ENCODE peak calls at places on chromosomes 11 and 22, in eight cellular contexts. G, Y, X, Q, E, W, J and D are unnamed samples.

GRCh38 chr11:90531001-90531400 is 308.2 kb upstream of the CHORDC1 start:
- DNase-seq in W (no peak), X (no peak), G (no peak), E (no peak), Q (no peak), Y (no peak), J (no peak), D (no peak)

GRCh38 chr22:50497093-50497492 is 10.4 kb downstream of the LMF2 start:
- DNase-seq in X (no peak), G (no peak), J (no peak), W (no peak), Q (no peak), Y (no peak), E (no peak), D (no peak)

GRCh38 chr11:47488111-47488510 is 39.2 kb upstream of the RAPSN start:
- DNase-seq in J (no peak), W (no peak), Y (no peak), E (no peak), G (no peak), Q (no peak), X (no peak), D (no peak)

GRCh38 chr11:20599424-20600346 is at the start of gene SLC6A5:
- DNase-seq in Q (peak), Y (no peak), G (no peak), E (peak), W (no peak), J (no peak), X (no peak), D (peak)

GRCh38 chr11:47078751-47079524 is 97.7 kb downstream of the ARFGAP2 start:
- DNase-seq in Q (no peak), W (no peak), G (no peak), J (no peak), Y (no peak), E (no peak), X (no peak), D (no peak)

GRCh38 chr22:41523464-41524221 is 20.6 kb downstream of the POLR3H start:
- DNase-seq in E (no peak), Q (peak), Y (no peak), W (no peak), X (no peak), G (no peak), J (no peak), D (no peak)

GRCh38 chr22:27310966-27311665 is 490.4 kb downstream of the MN1 start:
- DNase-seq in Q (no peak), E (no peak), G (no peak), Y (no peak), X (no peak), W (no peak), J (no peak), D (no peak)

GRCh38 chr22:48753381-48753730 is 1074.3 kb downstream of the BRD1 start:
- DNase-seq in Q (no peak), X (no peak), W (no peak), Y (no peak), G (no peak), J (no peak), E (no peak), D (no peak)

GRCh38 chr11:83285771-83286528 is at the start of gene CCDC90B:
- DNase-seq in Y (peak), W (peak), J (peak), Q (peak), X (peak), G (peak), E (peak), D (peak)

GRCh38 chr11:35391922-35392813 is 27.2 kb downstream of the SLC1A2 start:
- DNase-seq in Q (peak), G (peak), X (peak), W (peak), E (peak), Y (peak), J (peak), D (peak)

GRCh38 chr22:19213496-19214473 is 35.2 kb upstream of the SLC25A1 start:
- DNase-seq in X (no peak), Q (no peak), J (no peak), W (no peak), E (no peak), G (no peak), Y (no peak), D (no peak)

GRCh38 chr11:10796191-10796590 is 12.5 kb downstream of the EIF4G2 start:
- DNase-seq in E (no peak), Q (no peak), G (no peak), X (no peak), Y (no peak), W (no peak), J (no peak), D (no peak)

GRCh38 chr11:21810650-21811049 is 382.2 kb upstream of the ANO5 start:
- DNase-seq in Y (no peak), X (no peak), W (no peak), G (no peak), Q (peak), J (no peak), E (peak), D (no peak)

GRCh38 chr11:1936072-1936780 is 10.9 kb upstream of the MRPL23 start:
- DNase-seq in E (no peak), X (no peak), W (no peak), Q (no peak), Y (no peak), J (no peak), G (no peak), D (no peak)

GRCh38 chr22:17120711-17121234 is 387 bp downstream of the TMEM121B start:
- DNase-seq in E (no peak), J (no peak), G (peak), Y (no peak), Q (no peak), X (no peak), W (no peak), D (peak)

GRCh38 chr11:64007629-64008282 is 21.5 kb downstream of the OTUB1 start:
- DNase-seq in E (no peak), Y (no peak), G (no peak), J (no peak), X (no peak), W (no peak), Q (no peak), D (no peak)

GRCh38 chr11:131859811-131860210 is 489.4 kb downstream of the NTM start:
- DNase-seq in G (no peak), X (no peak), Y (no peak), J (no peak), E (peak), W (no peak), Q (no peak), D (no peak)